ENCODE peak calls at places on chromosomes 1 and 21, in six cellular contexts. One of them, this sample, is unnamed.

GRCh38 chr1:217164403-217164802 is 441.2 kb upstream of the ESRRG start:
- DNase-seq in lower lobe of right lung: no peak
- DNase-seq in kidney: no peak
- DNase-seq in tibial artery: no peak
- DNase-seq in psoas muscle: no peak
- DNase-seq in left ventricle myocardium inferior: no peak
- DNase-seq in this sample: no peak

GRCh38 chr1:24308365-24309015 is 10.7 kb upstream of the GRHL3 start:
- DNase-seq in lower lobe of right lung: no peak
- DNase-seq in kidney: no peak
- DNase-seq in tibial artery: no peak
- DNase-seq in psoas muscle: no peak
- DNase-seq in left ventricle myocardium inferior: no peak
- DNase-seq in this sample: no peak

GRCh38 chr1:85091647-85092295 is 43.5 kb upstream of the MCOLN3 start:
- DNase-seq in lower lobe of right lung: no peak
- DNase-seq in kidney: no peak
- DNase-seq in tibial artery: no peak
- DNase-seq in psoas muscle: no peak
- DNase-seq in left ventricle myocardium inferior: no peak
- DNase-seq in this sample: no peak

GRCh38 chr1:179353546-179353945 is 12.2 kb upstream of the AXDND1 start:
- DNase-seq in lower lobe of right lung: no peak
- DNase-seq in kidney: no peak
- DNase-seq in tibial artery: no peak
- DNase-seq in psoas muscle: no peak
- DNase-seq in left ventricle myocardium inferior: peak
- DNase-seq in this sample: peak

GRCh38 chr1:200075938-200076546 is 48.5 kb downstream of the NR5A2 start:
- DNase-seq in lower lobe of right lung: no peak
- DNase-seq in kidney: no peak
- DNase-seq in tibial artery: no peak
- DNase-seq in psoas muscle: no peak
- DNase-seq in left ventricle myocardium inferior: no peak
- DNase-seq in this sample: no peak

GRCh38 chr1:32150847-32151246 is 28.6 kb upstream of the TXLNA start:
- DNase-seq in lower lobe of right lung: no peak
- DNase-seq in kidney: no peak
- DNase-seq in tibial artery: no peak
- DNase-seq in psoas muscle: no peak
- DNase-seq in left ventricle myocardium inferior: no peak
- DNase-seq in this sample: no peak

GRCh38 chr21:25313891-25314646 is 293.2 kb downstream of the MRPL39 start:
- DNase-seq in lower lobe of right lung: no peak
- DNase-seq in kidney: no peak
- DNase-seq in tibial artery: no peak
- DNase-seq in psoas muscle: no peak
- DNase-seq in left ventricle myocardium inferior: no peak
- DNase-seq in this sample: no peak

GRCh38 chr1:226441629-226442028 is 33.7 kb upstream of the PARP1 start:
- DNase-seq in lower lobe of right lung: no peak
- DNase-seq in kidney: no peak
- DNase-seq in tibial artery: no peak
- DNase-seq in psoas muscle: no peak
- DNase-seq in left ventricle myocardium inferior: no peak
- DNase-seq in this sample: no peak

GRCh38 chr21:40130476-40130875 is 263.2 kb downstream of the PCP4 start:
- DNase-seq in lower lobe of right lung: no peak
- DNase-seq in kidney: no peak
- DNase-seq in tibial artery: no peak
- DNase-seq in psoas muscle: no peak
- DNase-seq in left ventricle myocardium inferior: no peak
- DNase-seq in this sample: no peak

GRCh38 chr21:27954806-27955205 is 987.9 kb upstream of the ADAMTS5 start:
- DNase-seq in lower lobe of right lung: no peak
- DNase-seq in kidney: no peak
- DNase-seq in tibial artery: no peak
- DNase-seq in psoas muscle: no peak
- DNase-seq in left ventricle myocardium inferior: no peak
- DNase-seq in this sample: no peak

GRCh38 chr1:244833734-244834595 is 1.5 kb upstream of the COX20 start:
- DNase-seq in lower lobe of right lung: peak
- DNase-seq in kidney: peak
- DNase-seq in tibial artery: peak
- DNase-seq in psoas muscle: peak
- DNase-seq in left ventricle myocardium inferior: peak
- DNase-seq in this sample: peak

GRCh38 chr1:30988045-30988444 is 77.5 kb downstream of the PUM1 start:
- DNase-seq in lower lobe of right lung: no peak
- DNase-seq in kidney: no peak
- DNase-seq in tibial artery: no peak
- DNase-seq in psoas muscle: no peak
- DNase-seq in left ventricle myocardium inferior: no peak
- DNase-seq in this sample: no peak

GRCh38 chr1:233328661-233329498 is 1.4 kb downstream of the MAP3K21 start:
- DNase-seq in lower lobe of right lung: no peak
- DNase-seq in kidney: peak
- DNase-seq in tibial artery: no peak
- DNase-seq in psoas muscle: no peak
- DNase-seq in left ventricle myocardium inferior: no peak
- DNase-seq in this sample: no peak

GRCh38 chr21:41345934-41346685 is 15.7 kb upstream of the MX2 start:
- DNase-seq in lower lobe of right lung: no peak
- DNase-seq in kidney: no peak
- DNase-seq in tibial artery: no peak
- DNase-seq in psoas muscle: no peak
- DNase-seq in left ventricle myocardium inferior: no peak
- DNase-seq in this sample: no peak

GRCh38 chr1:240122639-240123604 is 31.2 kb downstream of the FMN2 start:
- DNase-seq in lower lobe of right lung: peak
- DNase-seq in kidney: no peak
- DNase-seq in tibial artery: no peak
- DNase-seq in psoas muscle: no peak
- DNase-seq in left ventricle myocardium inferior: no peak
- DNase-seq in this sample: no peak

GRCh38 chr1:159030865-159031472 is 21.3 kb downstream of the IFI16 start:
- DNase-seq in lower lobe of right lung: no peak
- DNase-seq in kidney: no peak
- DNase-seq in tibial artery: no peak
- DNase-seq in psoas muscle: no peak
- DNase-seq in left ventricle myocardium inferior: no peak
- DNase-seq in this sample: no peak

GRCh38 chr1:156124557-156125483 is 10.3 kb downstream of the LMNA start:
- DNase-seq in lower lobe of right lung: peak
- DNase-seq in kidney: peak
- DNase-seq in tibial artery: peak
- DNase-seq in psoas muscle: peak
- DNase-seq in left ventricle myocardium inferior: no peak
- DNase-seq in this sample: no peak

GRCh38 chr1:233972951-233973635 is 68.6 kb downstream of the SLC35F3 start:
- DNase-seq in lower lobe of right lung: no peak
- DNase-seq in kidney: no peak
- DNase-seq in tibial artery: no peak
- DNase-seq in psoas muscle: no peak
- DNase-seq in left ventricle myocardium inferior: no peak
- DNase-seq in this sample: no peak

DNA sequence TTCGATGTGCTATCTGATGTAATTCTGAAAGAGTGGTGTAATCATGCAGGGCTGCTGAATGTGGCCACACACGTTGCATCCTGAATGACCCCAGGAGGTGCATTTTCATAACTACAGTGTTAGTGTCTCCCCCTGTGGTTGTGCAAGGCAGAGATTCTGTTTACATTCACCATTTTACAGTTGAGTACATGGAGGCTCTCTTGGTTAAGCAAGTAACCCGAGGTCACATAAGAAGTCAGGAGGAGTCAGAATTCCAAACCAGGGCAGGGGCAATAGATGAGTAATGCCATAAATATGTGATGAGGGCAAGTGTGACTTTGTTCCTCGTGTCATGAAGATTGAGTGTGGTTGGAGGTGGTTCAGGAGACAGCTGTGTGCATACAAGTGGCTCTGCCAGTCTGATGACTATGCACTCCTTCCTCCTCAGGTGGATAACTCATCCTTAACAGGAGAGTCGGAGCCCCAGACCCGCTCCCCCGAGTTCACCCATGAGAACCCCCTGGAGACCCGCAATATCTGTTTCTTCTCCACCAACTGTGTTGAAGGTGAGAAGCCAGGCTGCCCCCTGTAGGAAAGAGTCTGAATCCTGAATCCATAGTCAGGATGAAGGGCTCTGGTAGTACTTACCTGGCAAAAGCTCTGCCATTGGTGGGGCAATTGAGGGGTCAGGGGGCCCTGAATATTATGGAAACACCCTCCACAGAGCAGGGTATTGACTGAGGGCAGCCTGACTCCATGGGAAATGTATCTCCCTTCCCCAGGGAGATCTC is 9.3 kb downstream of the ATP1A2 start:
- DNase-seq in lower lobe of right lung: no peak
- DNase-seq in kidney: peak
- DNase-seq in tibial artery: no peak
- DNase-seq in psoas muscle: peak
- DNase-seq in left ventricle myocardium inferior: no peak
- DNase-seq in this sample: no peak
- TF ChIP-seq CTCF in lower lobe of right lung: no peak
- TF ChIP-seq CTCF in kidney: no peak
- TF ChIP-seq CTCF in tibial artery: no peak
- TF ChIP-seq CTCF in psoas muscle: no peak
- TF ChIP-seq CTCF in left ventricle myocardium inferior: peak
- TF ChIP-seq CTCF in this sample: no peak

GRCh38 chr1:212242288-212242984 is 42.8 kb upstream of the PPP2R5A start:
- DNase-seq in lower lobe of right lung: no peak
- DNase-seq in kidney: no peak
- DNase-seq in tibial artery: no peak
- DNase-seq in psoas muscle: no peak
- DNase-seq in left ventricle myocardium inferior: no peak
- DNase-seq in this sample: peak
- H3K27ac ChIP-seq in lower lobe of right lung: peak
- H3K27ac ChIP-seq in kidney: peak
- H3K27ac ChIP-seq in tibial artery: peak
- H3K27ac ChIP-seq in psoas muscle: peak
- H3K27ac ChIP-seq in left ventricle myocardium inferior: peak
- H3K27ac ChIP-seq in this sample: peak

GRCh38 chr1:43973981-43974442 is 748 bp upstream of the ATP6V0B start:
- DNase-seq in lower lobe of right lung: no peak
- DNase-seq in kidney: no peak
- DNase-seq in tibial artery: no peak
- DNase-seq in psoas muscle: no peak
- DNase-seq in left ventricle myocardium inferior: no peak
- DNase-seq in this sample: no peak

GRCh38 chr1:43976045-43976444 is 1.3 kb downstream of the ATP6V0B start:
- DNase-seq in lower lobe of right lung: no peak
- DNase-seq in kidney: no peak
- DNase-seq in tibial artery: no peak
- DNase-seq in psoas muscle: no peak
- DNase-seq in left ventricle myocardium inferior: no peak
- DNase-seq in this sample: no peak

GRCh38 chr1:43975249-43975961 is 645 bp downstream of the ATP6V0B start:
- DNase-seq in lower lobe of right lung: peak
- DNase-seq in kidney: peak
- DNase-seq in tibial artery: peak
- DNase-seq in psoas muscle: peak
- DNase-seq in left ventricle myocardium inferior: peak
- DNase-seq in this sample: peak

GRCh38 chr1:43976890-43977289 is 2.1 kb upstream of the B4GALT2 start:
- DNase-seq in lower lobe of right lung: no peak
- DNase-seq in kidney: no peak
- DNase-seq in tibial artery: no peak
- DNase-seq in psoas muscle: no peak
- DNase-seq in left ventricle myocardium inferior: no peak
- DNase-seq in this sample: no peak

DNA sequence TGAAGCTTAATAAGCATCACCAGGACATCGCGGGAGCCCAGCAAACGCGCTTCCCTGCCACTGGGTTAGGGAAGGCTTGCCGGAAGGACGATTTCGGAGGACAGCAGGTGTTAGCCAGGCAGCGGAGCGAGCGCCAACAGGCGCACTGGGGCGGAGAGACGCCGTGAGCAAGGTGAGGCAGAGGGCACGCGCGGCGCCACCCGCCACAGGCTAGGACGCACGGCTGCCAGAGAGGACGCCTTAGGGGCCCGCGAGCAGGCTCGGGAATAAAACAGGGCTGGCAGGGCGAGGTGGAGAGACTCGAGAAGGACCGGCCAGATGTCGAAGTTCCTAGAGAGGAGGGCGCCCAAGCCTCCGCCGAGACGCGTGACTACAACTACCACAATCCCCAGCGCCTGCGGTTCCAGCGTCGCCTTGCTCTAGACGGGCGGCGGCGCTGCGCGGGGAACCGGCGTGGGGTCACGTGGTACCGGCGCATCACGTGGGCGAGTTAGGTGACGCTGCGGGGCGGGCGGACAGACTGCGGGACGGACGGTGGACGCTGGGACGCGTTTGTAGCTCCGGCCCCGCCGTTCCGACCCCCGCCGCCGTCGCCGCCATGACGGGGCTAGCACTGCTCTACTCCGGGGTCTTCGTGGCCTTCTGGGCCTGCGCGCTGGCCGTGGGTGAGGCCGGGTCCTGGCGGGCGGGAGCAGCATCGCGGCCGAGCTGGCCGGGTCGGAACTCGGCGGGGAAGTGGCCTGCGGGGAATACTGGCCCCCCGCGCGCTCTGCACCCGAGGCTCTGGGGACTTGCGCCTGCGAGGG is at the start of gene ATP6V0B:
- DNase-seq in lower lobe of right lung: peak
- DNase-seq in kidney: peak
- DNase-seq in tibial artery: peak
- DNase-seq in psoas muscle: peak
- DNase-seq in left ventricle myocardium inferior: peak
- DNase-seq in this sample: peak
- TF ChIP-seq CTCF in lower lobe of right lung: peak
- TF ChIP-seq CTCF in kidney: peak
- TF ChIP-seq CTCF in tibial artery: peak
- TF ChIP-seq CTCF in psoas muscle: peak
- TF ChIP-seq CTCF in left ventricle myocardium inferior: peak
- TF ChIP-seq CTCF in this sample: peak

DNA sequence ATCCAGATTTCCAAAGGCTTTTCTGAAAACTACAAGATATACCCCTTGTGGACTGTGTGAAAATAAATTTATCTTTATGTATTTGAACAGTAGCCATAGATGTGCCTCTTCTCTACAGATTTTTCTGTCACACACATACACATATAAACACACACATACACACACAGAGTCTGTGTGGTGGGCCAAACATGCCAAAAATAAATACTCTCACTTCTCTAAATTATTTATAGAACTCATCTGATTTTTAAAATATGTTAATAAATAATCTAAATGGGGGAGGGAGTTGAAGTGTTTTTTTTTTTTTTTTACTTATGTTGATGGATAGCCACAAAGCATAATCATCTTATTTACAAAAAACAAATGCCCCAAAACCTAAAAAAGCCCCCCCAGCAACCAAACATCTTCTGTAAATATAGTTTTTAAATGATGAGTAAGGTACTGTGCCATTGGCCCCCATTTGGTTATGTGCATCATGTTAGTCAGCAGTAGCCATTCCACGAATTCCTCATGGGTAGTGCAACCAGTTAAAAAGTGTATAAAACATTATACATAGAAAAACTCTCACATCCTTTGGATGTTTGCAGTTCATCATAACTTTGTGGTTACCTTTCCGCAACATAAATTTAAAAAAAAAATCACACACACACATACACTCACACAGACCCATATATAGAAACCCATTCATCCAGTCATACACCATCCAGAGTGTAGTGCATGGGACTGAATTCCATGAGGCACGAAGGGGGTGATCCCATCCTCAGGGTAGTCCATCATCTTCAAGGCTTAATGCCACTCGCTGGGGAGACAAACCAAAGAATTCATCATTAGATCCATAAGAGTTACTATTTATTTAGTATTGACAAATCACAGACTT is 8.2 kb upstream of the MAGOH start:
- DNase-seq in lower lobe of right lung: no peak
- DNase-seq in kidney: no peak
- DNase-seq in tibial artery: no peak
- DNase-seq in psoas muscle: no peak
- DNase-seq in left ventricle myocardium inferior: no peak
- DNase-seq in this sample: no peak
- H3K27ac ChIP-seq in lower lobe of right lung: no peak
- H3K27ac ChIP-seq in kidney: no peak
- H3K27ac ChIP-seq in tibial artery: no peak
- H3K27ac ChIP-seq in psoas muscle: no peak
- H3K27ac ChIP-seq in left ventricle myocardium inferior: no peak
- H3K27ac ChIP-seq in this sample: no peak